ENCODE peak calls at places on chromosomes 16 and 17, in six cellular contexts. F is adrenal gland, V is brain microvascular endothelial cell, I is PC-9, H is natural killer cell, Z is Caco-2. G is an unnamed sample.

GRCh38 chr16:16042076-16042475 is 92.7 kb downstream of the ABCC1 start:
- DNase-seq in F (no peak), V (peak; percentile 55), I (peak; percentile 27), H (no peak), Z (no peak), G (no peak)

GRCh38 chr16:88772871-88773811 is 11.9 kb downstream of the PIEZO1 start:
- DNase-seq in F (no peak), V (peak; percentile 87), I (peak; percentile 81), H (no peak), Z (peak; percentile 65), G (no peak)

GRCh38 chr17:48752399-48753288 is 24.1 kb upstream of the HOXB13 start:
- DNase-seq in F (no peak), V (no peak), I (no peak), H (no peak), Z (no peak), G (no peak)

GRCh38 chr17:65885484-65885883 is 306.4 kb downstream of the CEP112 start:
- DNase-seq in F (no peak), V (no peak), I (no peak), H (no peak), Z (no peak), G (no peak)

GRCh38 chr17:37147301-37147812 is 198.6 kb downstream of the AATF start:
- DNase-seq in F (no peak), V (peak; percentile 40), I (peak; percentile 2), H (no peak), Z (peak; percentile 60), G (no peak)

GRCh38 chr16:79601092-79601977 is 798 bp upstream of the MAF start:
- DNase-seq in F (peak; percentile 64), V (peak; percentile 34), I (no peak), H (peak; percentile 41), Z (peak; percentile 55), G (peak; percentile 47)

GRCh38 chr16:12341966-12342365 is 365.4 kb downstream of the SNX29 start:
- DNase-seq in F (no peak), V (no peak), I (no peak), H (no peak), Z (no peak), G (no peak)

GRCh38 chr16:26530584-26531289 is 536.0 kb upstream of the C16orf82 start:
- DNase-seq in F (no peak), V (no peak), I (no peak), H (no peak), Z (no peak), G (no peak)

GRCh38 chr17:1091190-1091534 is 88.6 kb downstream of the ABR start:
- DNase-seq in F (peak; percentile 16), V (no peak), I (no peak), H (no peak), Z (no peak), G (no peak)

GRCh38 chr17:66799839-66800537 is 34.9 kb upstream of the CACNG5 start:
- DNase-seq in F (no peak), V (no peak), I (no peak), H (no peak), Z (no peak), G (no peak)

GRCh38 chr17:6099492-6099891 is 29.3 kb downstream of the WSCD1 start:
- DNase-seq in F (no peak), V (no peak), I (no peak), H (no peak), Z (no peak), G (no peak)

GRCh38 chr17:27065588-27065987 is 228.3 kb upstream of the WSB1 start:
- DNase-seq in F (no peak), V (no peak), I (no peak), H (no peak), Z (no peak), G (no peak)

GRCh38 chr16:87792205-87792565 is 26.4 kb upstream of the KLHDC4 start:
- DNase-seq in F (no peak), V (no peak), I (no peak), H (no peak), Z (no peak), G (no peak)

GRCh38 chr16:50836121-50836541 is 94.2 kb downstream of the CYLD start:
- DNase-seq in F (no peak), V (no peak), I (no peak), H (no peak), Z (no peak), G (no peak)

GRCh38 chr17:53150101-53150698 is 672.5 kb upstream of the KIF2B start:
- DNase-seq in F (no peak), V (no peak), I (no peak), H (no peak), Z (peak; percentile 36), G (no peak)

GRCh38 chr16:3356118-3356517 is 429 bp downstream of the OR2C1 start:
- DNase-seq in F (no peak), V (no peak), I (no peak), H (no peak), Z (no peak), G (no peak)

GRCh38 chr17:81464586-81464985 is 48.0 kb downstream of the ACTG1 start:
- DNase-seq in F (no peak), V (no peak), I (no peak), H (no peak), Z (no peak), G (no peak)

GRCh38 chr16:50696126-50696525 is 2.7 kb downstream of the NOD2 start:
- DNase-seq in F (no peak), V (no peak), I (no peak), H (no peak), Z (peak; percentile 18), G (no peak)

GRCh38 chr17:57264776-57265175 is 8.5 kb downstream of the MSI2 start:
- DNase-seq in F (peak; percentile 69), V (no peak), I (no peak), H (no peak), Z (peak; percentile 25), G (no peak)

GRCh38 chr17:57268176-57268575 is 11.9 kb downstream of the MSI2 start:
- DNase-seq in F (peak; percentile 14), V (no peak), I (no peak), H (no peak), Z (peak; percentile 73), G (no peak)

GRCh38 chr17:57269052-57269451 is 12.7 kb downstream of the MSI2 start:
- DNase-seq in F (no peak), V (no peak), I (no peak), H (no peak), Z (no peak), G (no peak)

GRCh38 chr17:57264250-57264649 is 7.9 kb downstream of the MSI2 start:
- DNase-seq in F (no peak), V (no peak), I (no peak), H (no peak), Z (no peak), G (no peak)

GRCh38 chr17:57266842-57267241 is 10.5 kb downstream of the MSI2 start:
- DNase-seq in F (peak; percentile 61), V (no peak), I (no peak), H (no peak), Z (no peak), G (no peak)
- TF ChIP-seq CTCF in F (no peak), V (no peak), I (no peak), H (no peak), Z (no peak), G (no peak)

DNA sequence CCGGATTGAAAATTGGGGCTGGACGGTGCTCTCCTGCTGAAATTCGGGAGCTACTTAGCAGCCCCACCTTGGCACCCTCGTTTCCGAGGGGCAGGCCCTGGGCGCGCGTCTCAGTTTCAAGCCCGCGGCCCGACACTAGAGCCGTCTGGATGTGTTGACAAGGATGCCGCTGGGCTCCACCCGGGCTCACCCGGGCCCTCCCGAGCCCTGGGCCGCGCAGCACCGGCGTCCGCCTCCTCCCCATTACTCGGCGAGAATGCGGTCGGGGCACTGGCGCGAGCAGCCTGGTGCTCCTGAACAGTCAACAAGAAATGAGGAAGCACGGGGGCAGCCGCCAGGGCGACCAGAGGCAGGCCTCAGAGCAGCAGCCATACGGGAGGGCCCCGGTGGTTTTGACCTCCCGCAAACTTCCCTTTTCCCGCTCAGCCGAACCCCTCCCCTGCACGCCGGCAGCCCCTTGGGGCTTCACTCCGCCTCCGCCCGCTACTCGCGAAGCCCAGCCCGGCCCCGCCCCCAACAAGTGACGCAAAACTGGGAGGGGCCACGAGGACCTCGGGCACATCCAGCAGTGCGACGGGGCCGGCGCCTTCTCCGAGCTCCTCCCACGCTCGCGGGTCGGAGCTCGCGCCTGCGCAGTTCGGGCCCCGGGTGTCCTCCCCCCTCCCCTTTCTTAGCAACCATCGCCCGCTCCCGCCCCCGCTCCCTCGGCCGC is 447 bp upstream of the SEC14L1 start:
- DNase-seq in F (peak; percentile 100), V (peak; percentile 97), I (peak; percentile 98), H (peak; percentile 99), Z (peak; percentile 99), G (peak; percentile 100)
- TF ChIP-seq CTCF in F (no peak), V (peak; percentile 11), I (no peak), H (no peak), Z (no peak), G (no peak)

GRCh38 chr16:551210-551609 is 9.0 kb upstream of the PRR35 start:
- DNase-seq in F (no peak), V (no peak), I (no peak), H (no peak), Z (no peak), G (no peak)

GRCh38 chr16:548586-548985 is 11.6 kb upstream of the PRR35 start:
- DNase-seq in F (no peak), V (no peak), I (no peak), H (no peak), Z (no peak), G (no peak)

GRCh38 chr16:552171-552570 is 8.0 kb upstream of the PRR35 start:
- DNase-seq in F (no peak), V (no peak), I (no peak), H (no peak), Z (no peak), G (no peak)

GRCh38 chr16:546909-547770 is 13.1 kb upstream of the PRR35 start:
- DNase-seq in F (peak; percentile 88), V (no peak), I (no peak), H (no peak), Z (no peak), G (no peak)

DNA sequence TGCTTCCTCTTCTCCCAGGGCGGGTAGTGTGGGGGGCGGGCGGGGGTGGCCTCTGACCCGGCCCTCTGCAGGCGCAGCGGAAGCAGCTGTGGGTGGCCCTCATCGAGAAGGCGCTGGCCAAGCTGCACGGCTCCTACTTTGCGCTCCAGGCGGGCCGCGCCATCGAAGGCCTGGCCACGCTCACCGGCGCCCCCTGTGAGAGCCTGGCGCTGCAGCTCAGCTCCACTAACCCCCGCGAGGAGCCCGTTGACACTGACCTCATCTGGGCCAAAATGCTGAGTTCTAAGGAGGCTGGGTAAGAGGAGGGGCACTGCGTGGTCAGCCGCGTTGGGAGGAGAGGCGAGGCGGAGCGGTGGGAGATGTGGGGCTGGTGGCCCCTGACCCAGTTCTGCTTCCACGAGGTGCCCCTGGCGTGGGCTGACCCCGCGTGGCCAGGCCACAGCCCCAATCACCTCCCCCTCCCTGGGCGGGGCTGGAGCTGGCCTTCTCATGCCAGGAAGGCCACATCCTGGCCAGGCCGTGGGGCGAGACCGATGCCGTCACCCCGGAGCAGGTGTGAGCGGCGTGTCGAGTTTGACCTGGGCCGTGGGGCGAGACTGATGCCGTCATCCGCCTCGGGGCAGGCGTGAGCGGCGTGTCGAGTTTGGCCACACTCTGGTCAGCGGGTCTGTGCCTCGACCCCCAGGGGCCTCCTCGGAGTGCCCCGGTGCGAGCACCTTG is 10.5 kb upstream of the PRR35 start:
- DNase-seq in F (no peak), V (no peak), I (no peak), H (no peak), Z (no peak), G (no peak)
- TF ChIP-seq CTCF in F (no peak), V (peak; percentile 10), I (no peak), H (no peak), Z (no peak), G (no peak)

GRCh38 chr16:56311208-56312027 is 113.9 kb downstream of the AMFR start:
- DNase-seq in F (no peak), V (no peak), I (no peak), H (no peak), Z (no peak), G (no peak)
- TF ChIP-seq CTCF in F (no peak), V (peak; percentile 26), I (no peak), H (no peak), Z (no peak), G (no peak)

G was measured in CD14-positive monocyte.